ENCODE peak calls at places on chromosome 21, in seven cellular contexts. One of them, this sample, is unnamed.

GRCh38 chr21:26124421-26124833 is 46.1 kb downstream of the APP start:
- DNase-seq in esophagus squamous epithelium: no peak
- DNase-seq in fibroblast of mammary gland: peak
- DNase-seq in lung: no peak
- DNase-seq in B cell: no peak
- DNase-seq in progenitor cell of endocrine pancreas: no peak
- DNase-seq in MCF 10A: peak
- DNase-seq in this sample: no peak

GRCh38 chr21:23543334-23543733 is 2063.9 kb downstream of the MRPL39 start:
- DNase-seq in esophagus squamous epithelium: no peak
- DNase-seq in lung: no peak
- DNase-seq in B cell: no peak
- DNase-seq in fibroblast of mammary gland: no peak
- DNase-seq in progenitor cell of endocrine pancreas: no peak
- DNase-seq in MCF 10A: peak
- DNase-seq in this sample: no peak

GRCh38 chr21:33478858-33479678 is 706 bp downstream of the TMEM50B start:
- DNase-seq in lung: peak
- DNase-seq in B cell: peak
- DNase-seq in esophagus squamous epithelium: no peak
- DNase-seq in MCF 10A: peak
- DNase-seq in fibroblast of mammary gland: peak
- DNase-seq in progenitor cell of endocrine pancreas: peak
- DNase-seq in this sample: no peak

GRCh38 chr21:46317710-46318463 is 5.8 kb downstream of the C21orf58 start:
- DNase-seq in lung: peak
- DNase-seq in MCF 10A: no peak
- DNase-seq in esophagus squamous epithelium: no peak
- DNase-seq in B cell: no peak
- DNase-seq in fibroblast of mammary gland: no peak
- DNase-seq in progenitor cell of endocrine pancreas: no peak
- DNase-seq in this sample: no peak

GRCh38 chr21:17732306-17732705 is 86.8 kb downstream of the C21orf91 start:
- DNase-seq in esophagus squamous epithelium: no peak
- DNase-seq in lung: no peak
- DNase-seq in B cell: no peak
- DNase-seq in progenitor cell of endocrine pancreas: no peak
- DNase-seq in fibroblast of mammary gland: peak
- DNase-seq in MCF 10A: peak
- DNase-seq in this sample: no peak

GRCh38 chr21:29558331-29558730 is 259.6 kb downstream of the BACH1 start:
- DNase-seq in lung: no peak
- DNase-seq in B cell: no peak
- DNase-seq in progenitor cell of endocrine pancreas: no peak
- DNase-seq in MCF 10A: no peak
- DNase-seq in esophagus squamous epithelium: no peak
- DNase-seq in fibroblast of mammary gland: no peak
- DNase-seq in this sample: no peak

GRCh38 chr21:45163413-45164123 is 89.2 kb downstream of the ADARB1 start:
- DNase-seq in progenitor cell of endocrine pancreas: no peak
- DNase-seq in fibroblast of mammary gland: no peak
- DNase-seq in esophagus squamous epithelium: no peak
- DNase-seq in lung: no peak
- DNase-seq in B cell: no peak
- DNase-seq in MCF 10A: no peak
- DNase-seq in this sample: no peak

GRCh38 chr21:43913928-43914327 is 48.9 kb downstream of the AGPAT3 start:
- DNase-seq in lung: no peak
- DNase-seq in B cell: no peak
- DNase-seq in fibroblast of mammary gland: peak
- DNase-seq in esophagus squamous epithelium: no peak
- DNase-seq in MCF 10A: no peak
- DNase-seq in progenitor cell of endocrine pancreas: no peak
- DNase-seq in this sample: no peak

GRCh38 chr21:44834951-44835646 is 17.2 kb upstream of the SUMO3 start:
- DNase-seq in lung: no peak
- DNase-seq in MCF 10A: no peak
- DNase-seq in fibroblast of mammary gland: no peak
- DNase-seq in esophagus squamous epithelium: no peak
- DNase-seq in progenitor cell of endocrine pancreas: no peak
- DNase-seq in B cell: no peak
- DNase-seq in this sample: no peak

GRCh38 chr21:29130234-29130993 is at the start of gene MAP3K7CL:
- DNase-seq in B cell: no peak
- DNase-seq in MCF 10A: peak
- DNase-seq in progenitor cell of endocrine pancreas: no peak
- DNase-seq in esophagus squamous epithelium: no peak
- DNase-seq in lung: peak
- DNase-seq in fibroblast of mammary gland: peak
- DNase-seq in this sample: no peak

GRCh38 chr21:38787461-38788274 is 18.1 kb upstream of the ETS2 start:
- DNase-seq in fibroblast of mammary gland: peak
- DNase-seq in MCF 10A: peak
- DNase-seq in lung: no peak
- DNase-seq in esophagus squamous epithelium: no peak
- DNase-seq in progenitor cell of endocrine pancreas: peak
- DNase-seq in B cell: no peak
- DNase-seq in this sample: no peak

GRCh38 chr21:26591543-26591942 is 18.5 kb upstream of the CYYR1 start:
- DNase-seq in MCF 10A: no peak
- DNase-seq in progenitor cell of endocrine pancreas: no peak
- DNase-seq in esophagus squamous epithelium: no peak
- DNase-seq in fibroblast of mammary gland: no peak
- DNase-seq in lung: no peak
- DNase-seq in B cell: no peak
- DNase-seq in this sample: no peak

GRCh38 chr21:28908351-28908750 is 84.3 kb downstream of the LTN1 start:
- DNase-seq in progenitor cell of endocrine pancreas: no peak
- DNase-seq in fibroblast of mammary gland: no peak
- DNase-seq in MCF 10A: no peak
- DNase-seq in esophagus squamous epithelium: no peak
- DNase-seq in B cell: no peak
- DNase-seq in lung: no peak
- DNase-seq in this sample: no peak

GRCh38 chr21:45141507-45141906 is 67.1 kb downstream of the ADARB1 start:
- DNase-seq in lung: no peak
- DNase-seq in fibroblast of mammary gland: no peak
- DNase-seq in B cell: no peak
- DNase-seq in progenitor cell of endocrine pancreas: no peak
- DNase-seq in esophagus squamous epithelium: no peak
- DNase-seq in MCF 10A: no peak
- DNase-seq in this sample: no peak

GRCh38 chr21:14686466-14687276 is 140.6 kb upstream of the SAMSN1 start:
- DNase-seq in lung: no peak
- DNase-seq in MCF 10A: no peak
- DNase-seq in B cell: peak
- DNase-seq in esophagus squamous epithelium: no peak
- DNase-seq in fibroblast of mammary gland: no peak
- DNase-seq in progenitor cell of endocrine pancreas: no peak
- DNase-seq in this sample: no peak

GRCh38 chr21:45128613-45129226 is 54.3 kb downstream of the ADARB1 start:
- DNase-seq in progenitor cell of endocrine pancreas: peak
- DNase-seq in fibroblast of mammary gland: peak
- DNase-seq in B cell: peak
- DNase-seq in lung: peak
- DNase-seq in MCF 10A: peak
- DNase-seq in esophagus squamous epithelium: no peak
- DNase-seq in this sample: peak

GRCh38 chr21:45385549-45386050 is 19.4 kb upstream of the COL18A1 start:
- DNase-seq in MCF 10A: no peak
- DNase-seq in progenitor cell of endocrine pancreas: no peak
- DNase-seq in B cell: no peak
- DNase-seq in esophagus squamous epithelium: no peak
- DNase-seq in lung: no peak
- DNase-seq in fibroblast of mammary gland: no peak
- DNase-seq in this sample: no peak

GRCh38 chr21:25979845-25980433 is 190.6 kb downstream of the APP start:
- DNase-seq in esophagus squamous epithelium: no peak
- DNase-seq in B cell: no peak
- DNase-seq in fibroblast of mammary gland: no peak
- DNase-seq in MCF 10A: no peak
- DNase-seq in progenitor cell of endocrine pancreas: no peak
- DNase-seq in lung: no peak
- DNase-seq in this sample: no peak

GRCh38 chr21:39082656-39083376 is 100.4 kb downstream of the PSMG1 start:
- DNase-seq in esophagus squamous epithelium: no peak
- DNase-seq in progenitor cell of endocrine pancreas: no peak
- DNase-seq in MCF 10A: peak
- DNase-seq in B cell: no peak
- DNase-seq in fibroblast of mammary gland: no peak
- DNase-seq in lung: no peak
- DNase-seq in this sample: no peak

GRCh38 chr21:33025471-33026298 is at the start of gene OLIG2:
- DNase-seq in fibroblast of mammary gland: no peak
- DNase-seq in B cell: no peak
- DNase-seq in progenitor cell of endocrine pancreas: peak
- DNase-seq in MCF 10A: no peak
- DNase-seq in esophagus squamous epithelium: no peak
- DNase-seq in lung: no peak
- DNase-seq in this sample: no peak

GRCh38 chr21:44013380-44014088 is 1.4 kb downstream of the TRAPPC10 start:
- DNase-seq in lung: no peak
- DNase-seq in fibroblast of mammary gland: no peak
- DNase-seq in B cell: peak
- DNase-seq in MCF 10A: peak
- DNase-seq in esophagus squamous epithelium: no peak
- DNase-seq in progenitor cell of endocrine pancreas: no peak
- DNase-seq in this sample: no peak

GRCh38 chr21:30408782-30409494 is 13.1 kb downstream of the KRTAP13-1 start:
- DNase-seq in fibroblast of mammary gland: peak
- DNase-seq in progenitor cell of endocrine pancreas: peak
- DNase-seq in lung: peak
- DNase-seq in esophagus squamous epithelium: no peak
- DNase-seq in B cell: no peak
- DNase-seq in MCF 10A: peak
- DNase-seq in this sample: no peak

GRCh38 chr21:33648555-33648954 is 6.3 kb downstream of the ITSN1 start:
- DNase-seq in esophagus squamous epithelium: no peak
- DNase-seq in MCF 10A: no peak
- DNase-seq in progenitor cell of endocrine pancreas: no peak
- DNase-seq in B cell: no peak
- DNase-seq in fibroblast of mammary gland: no peak
- DNase-seq in lung: no peak
- DNase-seq in this sample: no peak

DNA sequence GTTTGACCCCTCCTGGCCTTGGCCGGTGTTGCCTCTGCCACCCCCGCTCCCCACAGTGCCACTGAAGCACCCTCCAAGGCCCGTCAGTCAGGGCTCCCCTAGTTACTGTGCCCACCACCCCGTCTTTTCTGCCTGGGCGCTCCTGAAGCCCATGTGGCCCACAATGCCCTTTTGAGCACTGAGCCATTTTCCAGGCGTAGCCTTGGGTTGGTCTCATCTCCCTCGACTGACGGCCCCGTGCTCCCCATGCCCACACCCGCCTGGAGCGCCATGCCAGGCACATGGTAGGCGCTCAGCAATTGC is 107.9 kb downstream of the WDR4 start:
- DNase-seq in MCF 10A: no peak
- DNase-seq in progenitor cell of endocrine pancreas: no peak
- DNase-seq in lung: no peak
- DNase-seq in fibroblast of mammary gland: no peak
- DNase-seq in esophagus squamous epithelium: no peak
- DNase-seq in B cell: no peak
- DNase-seq in this sample: no peak
- TF ChIP-seq CTCF in MCF 10A: no peak
- TF ChIP-seq CTCF in progenitor cell of endocrine pancreas: no peak
- TF ChIP-seq CTCF in lung: no peak
- TF ChIP-seq CTCF in fibroblast of mammary gland: no peak
- TF ChIP-seq CTCF in esophagus squamous epithelium: no peak
- TF ChIP-seq CTCF in B cell: no peak
- TF ChIP-seq CTCF in this sample: no peak

GRCh38 chr21:37534431-37534830 is 167.9 kb downstream of the DYRK1A start:
- DNase-seq in esophagus squamous epithelium: no peak
- DNase-seq in MCF 10A: no peak
- DNase-seq in progenitor cell of endocrine pancreas: no peak
- DNase-seq in B cell: no peak
- DNase-seq in lung: no peak
- DNase-seq in fibroblast of mammary gland: no peak
- DNase-seq in this sample: no peak

GRCh38 chr21:37535130-37535529 is 168.6 kb downstream of the DYRK1A start:
- DNase-seq in esophagus squamous epithelium: no peak
- DNase-seq in B cell: no peak
- DNase-seq in lung: no peak
- DNase-seq in fibroblast of mammary gland: no peak
- DNase-seq in progenitor cell of endocrine pancreas: no peak
- DNase-seq in MCF 10A: no peak
- DNase-seq in this sample: no peak

GRCh38 chr21:37530901-37531351 is 164.4 kb downstream of the DYRK1A start:
- DNase-seq in MCF 10A: no peak
- DNase-seq in progenitor cell of endocrine pancreas: no peak
- DNase-seq in lung: no peak
- DNase-seq in B cell: no peak
- DNase-seq in esophagus squamous epithelium: no peak
- DNase-seq in fibroblast of mammary gland: no peak
- DNase-seq in this sample: no peak

GRCh38 chr21:37531402-37532042 is 164.9 kb downstream of the DYRK1A start:
- DNase-seq in MCF 10A: peak
- DNase-seq in lung: peak
- DNase-seq in fibroblast of mammary gland: no peak
- DNase-seq in progenitor cell of endocrine pancreas: no peak
- DNase-seq in B cell: no peak
- DNase-seq in esophagus squamous epithelium: no peak
- DNase-seq in this sample: no peak

GRCh38 chr21:37532868-37533780 is 166.6 kb downstream of the DYRK1A start:
- DNase-seq in progenitor cell of endocrine pancreas: no peak
- DNase-seq in esophagus squamous epithelium: no peak
- DNase-seq in MCF 10A: peak
- DNase-seq in B cell: no peak
- DNase-seq in lung: no peak
- DNase-seq in fibroblast of mammary gland: peak
- DNase-seq in this sample: no peak
- TF ChIP-seq CTCF in progenitor cell of endocrine pancreas: no peak
- TF ChIP-seq CTCF in esophagus squamous epithelium: no peak
- TF ChIP-seq CTCF in MCF 10A: no peak
- TF ChIP-seq CTCF in B cell: no peak
- TF ChIP-seq CTCF in lung: no peak
- TF ChIP-seq CTCF in fibroblast of mammary gland: no peak
- TF ChIP-seq CTCF in this sample: no peak

DNA sequence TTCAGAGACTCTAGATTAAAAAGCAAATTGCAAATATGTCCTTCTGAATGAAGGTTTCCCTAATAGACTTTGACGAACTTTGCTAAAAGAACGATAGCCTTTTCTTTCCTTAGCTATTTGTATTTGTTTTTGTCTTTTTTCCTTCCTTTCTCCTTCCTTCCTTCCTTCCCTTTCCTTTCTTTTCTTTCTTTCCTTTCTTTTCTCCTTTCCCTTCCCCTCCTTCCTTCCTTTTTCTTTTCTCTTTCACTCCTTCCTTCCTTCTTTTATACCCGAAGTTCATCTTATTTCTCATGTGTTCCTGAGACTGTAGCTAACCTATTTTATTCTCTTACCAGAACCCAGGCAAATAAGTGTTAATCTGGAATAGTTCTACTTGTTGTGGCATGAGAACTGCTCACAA is 381.2 kb upstream of the RUNX1 start:
- DNase-seq in esophagus squamous epithelium: no peak
- DNase-seq in MCF 10A: no peak
- DNase-seq in lung: no peak
- DNase-seq in fibroblast of mammary gland: no peak
- DNase-seq in B cell: no peak
- DNase-seq in progenitor cell of endocrine pancreas: no peak
- DNase-seq in this sample: no peak
- TF ChIP-seq CTCF in esophagus squamous epithelium: no peak
- TF ChIP-seq CTCF in MCF 10A: no peak
- TF ChIP-seq CTCF in lung: no peak
- TF ChIP-seq CTCF in fibroblast of mammary gland: no peak
- TF ChIP-seq CTCF in B cell: no peak
- TF ChIP-seq CTCF in progenitor cell of endocrine pancreas: no peak
- TF ChIP-seq CTCF in this sample: no peak

GRCh38 chr21:31885146-31885545 is 12.3 kb downstream of the HUNK start:
- DNase-seq in B cell: no peak
- DNase-seq in lung: no peak
- DNase-seq in progenitor cell of endocrine pancreas: no peak
- DNase-seq in MCF 10A: no peak
- DNase-seq in fibroblast of mammary gland: no peak
- DNase-seq in esophagus squamous epithelium: no peak
- DNase-seq in this sample: no peak
- TF ChIP-seq CTCF in B cell: no peak
- TF ChIP-seq CTCF in lung: no peak
- TF ChIP-seq CTCF in progenitor cell of endocrine pancreas: no peak
- TF ChIP-seq CTCF in MCF 10A: no peak
- TF ChIP-seq CTCF in fibroblast of mammary gland: no peak
- TF ChIP-seq CTCF in esophagus squamous epithelium: no peak
- TF ChIP-seq CTCF in this sample: no peak